ENCODE peak calls at places on chromosomes 11 and 22, in six cellular contexts. One of them, this sample, is unnamed.

GRCh38 chr11:12319734-12320387 is 57.5 kb upstream of the PARVA start:
- DNase-seq in progenitor cell of endocrine pancreas: no peak
- DNase-seq in A549: no peak
- DNase-seq in right atrium auricular region: no peak
- DNase-seq in GM12864: no peak
- DNase-seq in AG09319: peak; percentile 41
- DNase-seq in this sample: no peak

GRCh38 chr11:10911907-10912306 is 54.1 kb upstream of the ZBED5 start:
- DNase-seq in progenitor cell of endocrine pancreas: no peak
- DNase-seq in A549: no peak
- DNase-seq in right atrium auricular region: no peak
- DNase-seq in GM12864: no peak
- DNase-seq in AG09319: no peak
- DNase-seq in this sample: no peak

GRCh38 chr11:121965330-121965729 is 150.7 kb downstream of the BLID start:
- DNase-seq in progenitor cell of endocrine pancreas: no peak
- DNase-seq in A549: peak; percentile 4
- DNase-seq in right atrium auricular region: no peak
- DNase-seq in GM12864: no peak
- DNase-seq in AG09319: no peak
- DNase-seq in this sample: no peak

GRCh38 chr11:25038131-25038530 is 541.3 kb downstream of the LUZP2 start:
- DNase-seq in progenitor cell of endocrine pancreas: no peak
- DNase-seq in A549: no peak
- DNase-seq in right atrium auricular region: no peak
- DNase-seq in GM12864: no peak
- DNase-seq in AG09319: no peak
- DNase-seq in this sample: no peak

GRCh38 chr11:1785749-1786261 is 22.1 kb upstream of the CTSD start:
- DNase-seq in progenitor cell of endocrine pancreas: no peak
- DNase-seq in A549: no peak
- DNase-seq in right atrium auricular region: no peak
- DNase-seq in GM12864: no peak
- DNase-seq in AG09319: no peak
- DNase-seq in this sample: no peak

GRCh38 chr11:36156486-36157150 is 132.6 kb downstream of the COMMD9 start:
- DNase-seq in progenitor cell of endocrine pancreas: no peak
- DNase-seq in A549: no peak
- DNase-seq in right atrium auricular region: no peak
- DNase-seq in GM12864: no peak
- DNase-seq in AG09319: no peak
- DNase-seq in this sample: no peak

GRCh38 chr11:123531325-123531724 is 101.3 kb downstream of the GRAMD1B start:
- DNase-seq in progenitor cell of endocrine pancreas: no peak
- DNase-seq in A549: no peak
- DNase-seq in right atrium auricular region: no peak
- DNase-seq in GM12864: no peak
- DNase-seq in AG09319: no peak
- DNase-seq in this sample: no peak

GRCh38 chr22:31223786-31224191 is 11.7 kb downstream of the LIMK2 start:
- DNase-seq in progenitor cell of endocrine pancreas: no peak
- DNase-seq in A549: no peak
- DNase-seq in right atrium auricular region: no peak
- DNase-seq in GM12864: no peak
- DNase-seq in AG09319: no peak
- DNase-seq in this sample: no peak

GRCh38 chr11:10898763-10899541 is 41.1 kb upstream of the ZBED5 start:
- DNase-seq in progenitor cell of endocrine pancreas: no peak
- DNase-seq in A549: no peak
- DNase-seq in right atrium auricular region: no peak
- DNase-seq in GM12864: no peak
- DNase-seq in AG09319: no peak
- DNase-seq in this sample: no peak

GRCh38 chr11:85694385-85694980 is 8.5 kb upstream of the CCDC89 start:
- DNase-seq in progenitor cell of endocrine pancreas: no peak
- DNase-seq in A549: peak; percentile 71
- DNase-seq in right atrium auricular region: no peak
- DNase-seq in GM12864: no peak
- DNase-seq in AG09319: peak; percentile 34
- DNase-seq in this sample: no peak

GRCh38 chr11:17381156-17381555 is 7.3 kb downstream of the KCNJ11 start:
- DNase-seq in progenitor cell of endocrine pancreas: no peak
- DNase-seq in A549: no peak
- DNase-seq in right atrium auricular region: no peak
- DNase-seq in GM12864: no peak
- DNase-seq in AG09319: no peak
- DNase-seq in this sample: no peak

GRCh38 chr11:87473174-87473573 is 435.4 kb downstream of the TMEM135 start:
- DNase-seq in progenitor cell of endocrine pancreas: no peak
- DNase-seq in A549: no peak
- DNase-seq in right atrium auricular region: no peak
- DNase-seq in GM12864: no peak
- DNase-seq in AG09319: no peak
- DNase-seq in this sample: no peak

GRCh38 chr11:96464695-96465307 is 75.0 kb downstream of the JRKL start:
- DNase-seq in progenitor cell of endocrine pancreas: no peak
- DNase-seq in A549: peak; percentile 72
- DNase-seq in right atrium auricular region: no peak
- DNase-seq in GM12864: peak; percentile 24
- DNase-seq in AG09319: peak; percentile 36
- DNase-seq in this sample: no peak

GRCh38 chr11:57668467-57668890 is 565 bp downstream of the ZDHHC5 start:
- DNase-seq in progenitor cell of endocrine pancreas: no peak
- DNase-seq in A549: no peak
- DNase-seq in right atrium auricular region: no peak
- DNase-seq in GM12864: no peak
- DNase-seq in AG09319: no peak
- DNase-seq in this sample: no peak

GRCh38 chr22:44646141-44646540 is 55.9 kb upstream of the PRR5 start:
- DNase-seq in progenitor cell of endocrine pancreas: no peak
- DNase-seq in A549: no peak
- DNase-seq in right atrium auricular region: no peak
- DNase-seq in GM12864: no peak
- DNase-seq in AG09319: no peak
- DNase-seq in this sample: no peak

GRCh38 chr22:22884888-22885840 is 2.5 kb upstream of the IGLL5 start:
- DNase-seq in progenitor cell of endocrine pancreas: no peak
- DNase-seq in A549: no peak
- DNase-seq in right atrium auricular region: peak; percentile 50
- DNase-seq in GM12864: peak; percentile 90
- DNase-seq in AG09319: no peak
- DNase-seq in this sample: no peak

GRCh38 chr11:68020575-68020974 is 9.9 kb upstream of the NDUFS8 start:
- DNase-seq in progenitor cell of endocrine pancreas: no peak
- DNase-seq in A549: peak; percentile 83
- DNase-seq in right atrium auricular region: no peak
- DNase-seq in GM12864: no peak
- DNase-seq in AG09319: no peak
- DNase-seq in this sample: no peak
- TF ChIP-seq CTCF in progenitor cell of endocrine pancreas: no peak
- TF ChIP-seq CTCF in A549: peak; percentile 44
- TF ChIP-seq CTCF in right atrium auricular region: no peak
- TF ChIP-seq CTCF in GM12864: peak; percentile 17
- TF ChIP-seq CTCF in AG09319: peak; percentile 22
- TF ChIP-seq CTCF in this sample: peak; percentile 55

GRCh38 chr11:117614695-117615094 is 182.3 kb downstream of the DSCAML1 start:
- DNase-seq in progenitor cell of endocrine pancreas: no peak
- DNase-seq in A549: no peak
- DNase-seq in right atrium auricular region: no peak
- DNase-seq in GM12864: no peak
- DNase-seq in AG09319: no peak
- DNase-seq in this sample: peak; percentile 31
- TF ChIP-seq CTCF in progenitor cell of endocrine pancreas: no peak
- TF ChIP-seq CTCF in A549: no peak
- TF ChIP-seq CTCF in right atrium auricular region: no peak
- TF ChIP-seq CTCF in GM12864: no peak
- TF ChIP-seq CTCF in AG09319: no peak
- TF ChIP-seq CTCF in this sample: peak; percentile 59

GRCh38 chr11:71223671-71224660 is 28.4 kb downstream of the SHANK2 start:
- DNase-seq in progenitor cell of endocrine pancreas: no peak
- DNase-seq in A549: no peak
- DNase-seq in right atrium auricular region: no peak
- DNase-seq in GM12864: no peak
- DNase-seq in AG09319: no peak
- DNase-seq in this sample: no peak
- TF ChIP-seq CTCF in progenitor cell of endocrine pancreas: no peak
- TF ChIP-seq CTCF in A549: no peak
- TF ChIP-seq CTCF in right atrium auricular region: no peak
- TF ChIP-seq CTCF in GM12864: no peak
- TF ChIP-seq CTCF in AG09319: no peak
- TF ChIP-seq CTCF in this sample: peak; percentile 8

GRCh38 chr11:117143390-117143789 is 697 bp upstream of the PAFAH1B2 start:
- DNase-seq in progenitor cell of endocrine pancreas: no peak
- DNase-seq in A549: peak; percentile 43
- DNase-seq in right atrium auricular region: peak; percentile 64
- DNase-seq in GM12864: no peak
- DNase-seq in AG09319: no peak
- DNase-seq in this sample: peak; percentile 45

GRCh38 chr11:117146521-117146920 is 2.4 kb downstream of the PAFAH1B2 start:
- DNase-seq in progenitor cell of endocrine pancreas: no peak
- DNase-seq in A549: no peak
- DNase-seq in right atrium auricular region: no peak
- DNase-seq in GM12864: no peak
- DNase-seq in AG09319: no peak
- DNase-seq in this sample: no peak

GRCh38 chr11:117143871-117144476 is at the start of gene PAFAH1B2:
- DNase-seq in progenitor cell of endocrine pancreas: peak; percentile 83
- DNase-seq in A549: peak; percentile 92
- DNase-seq in right atrium auricular region: peak; percentile 94
- DNase-seq in GM12864: peak; percentile 84
- DNase-seq in AG09319: peak; percentile 67
- DNase-seq in this sample: peak; percentile 97

GRCh38 chr11:117144477-117145392 is 648 bp downstream of the PAFAH1B2 start:
- DNase-seq in progenitor cell of endocrine pancreas: no peak
- DNase-seq in A549: peak; percentile 31
- DNase-seq in right atrium auricular region: peak; percentile 78
- DNase-seq in GM12864: peak; percentile 33
- DNase-seq in AG09319: no peak
- DNase-seq in this sample: peak; percentile 27

GRCh38 chr11:117145393-117145761 is 1.3 kb downstream of the PAFAH1B2 start:
- DNase-seq in progenitor cell of endocrine pancreas: no peak
- DNase-seq in A549: peak; percentile 38
- DNase-seq in right atrium auricular region: no peak
- DNase-seq in GM12864: no peak
- DNase-seq in AG09319: no peak
- DNase-seq in this sample: peak; percentile 40
- TF ChIP-seq CTCF in progenitor cell of endocrine pancreas: no peak
- TF ChIP-seq CTCF in A549: no peak
- TF ChIP-seq CTCF in right atrium auricular region: no peak
- TF ChIP-seq CTCF in GM12864: peak; percentile 18
- TF ChIP-seq CTCF in AG09319: peak; percentile 19
- TF ChIP-seq CTCF in this sample: no peak

GRCh38 chr22:21446827-21447690 is 20.1 kb upstream of the TMEM191C start:
- DNase-seq in progenitor cell of endocrine pancreas: no peak
- DNase-seq in A549: no peak
- DNase-seq in right atrium auricular region: peak; percentile 42
- DNase-seq in GM12864: no peak
- DNase-seq in AG09319: no peak
- DNase-seq in this sample: no peak

GRCh38 chr22:21448627-21449416 is 18.4 kb upstream of the TMEM191C start:
- DNase-seq in progenitor cell of endocrine pancreas: no peak
- DNase-seq in A549: no peak
- DNase-seq in right atrium auricular region: no peak
- DNase-seq in GM12864: no peak
- DNase-seq in AG09319: no peak
- DNase-seq in this sample: no peak

GRCh38 chr22:21446128-21446826 is 20.9 kb upstream of the TMEM191C start:
- DNase-seq in progenitor cell of endocrine pancreas: no peak
- DNase-seq in A549: no peak
- DNase-seq in right atrium auricular region: peak; percentile 52
- DNase-seq in GM12864: no peak
- DNase-seq in AG09319: no peak
- DNase-seq in this sample: no peak

GRCh38 chr22:21449531-21450319 is 17.5 kb upstream of the TMEM191C start:
- DNase-seq in progenitor cell of endocrine pancreas: no peak
- DNase-seq in A549: no peak
- DNase-seq in right atrium auricular region: no peak
- DNase-seq in GM12864: no peak
- DNase-seq in AG09319: no peak
- DNase-seq in this sample: no peak

DNA sequence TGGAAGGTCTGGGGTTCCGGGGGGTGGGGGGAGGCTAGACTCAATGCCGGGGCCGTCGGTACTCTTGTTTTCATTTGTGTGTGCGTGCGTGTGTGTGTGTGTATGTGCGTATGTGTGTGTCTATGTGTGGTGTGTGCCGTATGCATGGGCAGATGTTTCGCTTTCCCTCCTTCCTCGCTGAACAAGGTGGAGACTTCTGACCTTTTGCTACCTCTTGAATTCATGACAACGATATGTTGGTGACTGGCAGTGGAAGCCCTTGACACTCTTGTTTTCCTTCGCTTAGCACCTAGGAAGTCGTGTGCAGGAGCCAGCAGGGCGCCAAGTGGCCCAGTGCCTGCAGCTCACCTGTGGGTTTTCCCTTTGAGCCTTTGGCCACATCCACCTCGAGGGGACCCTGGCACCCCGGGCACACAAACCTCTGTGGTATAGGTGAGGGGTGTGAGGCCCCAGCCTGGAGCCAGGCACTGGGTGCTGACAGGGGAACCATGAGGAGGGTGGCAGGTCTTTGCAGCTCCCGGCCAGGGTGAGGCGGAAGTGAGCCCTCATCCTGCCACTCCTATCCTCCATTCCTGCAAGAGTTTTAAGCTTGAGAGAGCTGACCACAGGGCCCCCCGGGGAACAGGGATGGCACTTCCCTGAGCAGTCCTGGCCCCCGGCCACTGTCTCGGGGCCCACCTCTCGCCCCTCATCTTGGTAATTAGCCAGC is 19.3 kb upstream of the TMEM191C start:
- DNase-seq in progenitor cell of endocrine pancreas: no peak
- DNase-seq in A549: peak; percentile 30
- DNase-seq in right atrium auricular region: no peak
- DNase-seq in GM12864: no peak
- DNase-seq in AG09319: no peak
- DNase-seq in this sample: peak; percentile 34
- TF ChIP-seq CTCF in progenitor cell of endocrine pancreas: peak; percentile 7
- TF ChIP-seq CTCF in A549: no peak
- TF ChIP-seq CTCF in right atrium auricular region: no peak
- TF ChIP-seq CTCF in GM12864: peak; percentile 35
- TF ChIP-seq CTCF in AG09319: peak; percentile 0
- TF ChIP-seq CTCF in this sample: peak; percentile 70

This sample was measured in WERI-Rb-1.